ENCODE peak calls at places on chromosomes 5 and 9, in five cellular contexts. One of them, this sample, is unnamed.

GRCh38 chr9:75369989-75370388 is 281.7 kb downstream of the OSTF1 start:
- DNase-seq in heart right ventricle: no peak
- DNase-seq in Calu3: no peak
- DNase-seq in WTC11: no peak
- DNase-seq in T-helper 1 cell: no peak
- DNase-seq in this sample: no peak

GRCh38 chr5:77635617-77636422 is 2.7 kb downstream of the OTP start:
- DNase-seq in heart right ventricle: no peak
- DNase-seq in Calu3: no peak
- DNase-seq in WTC11: no peak
- DNase-seq in T-helper 1 cell: no peak
- DNase-seq in this sample: no peak

GRCh38 chr9:120187758-120188157 is 392.2 kb downstream of the CDK5RAP2 start:
- DNase-seq in heart right ventricle: no peak
- DNase-seq in Calu3: no peak
- DNase-seq in WTC11: no peak
- DNase-seq in T-helper 1 cell: no peak
- DNase-seq in this sample: no peak

GRCh38 chr9:87796232-87796631 is 70.3 kb downstream of the CTSL start:
- DNase-seq in heart right ventricle: no peak
- DNase-seq in Calu3: no peak
- DNase-seq in WTC11: no peak
- DNase-seq in T-helper 1 cell: no peak
- DNase-seq in this sample: no peak

GRCh38 chr9:104863180-104863883 is 64.6 kb downstream of the ABCA1 start:
- DNase-seq in heart right ventricle: peak; percentile 50
- DNase-seq in Calu3: peak; percentile 44
- DNase-seq in WTC11: peak; percentile 54
- DNase-seq in T-helper 1 cell: peak; percentile 55
- DNase-seq in this sample: peak; percentile 56

GRCh38 chr9:76688471-76689238 is 75.6 kb upstream of the PCA3 start:
- DNase-seq in heart right ventricle: no peak
- DNase-seq in Calu3: no peak
- DNase-seq in WTC11: no peak
- DNase-seq in T-helper 1 cell: no peak
- DNase-seq in this sample: no peak

GRCh38 chr9:129384887-129385614 is 207.0 kb upstream of the IER5L start:
- DNase-seq in heart right ventricle: no peak
- DNase-seq in Calu3: no peak
- DNase-seq in WTC11: no peak
- DNase-seq in T-helper 1 cell: no peak
- DNase-seq in this sample: no peak

GRCh38 chr5:137751869-137752491 is 2.2 kb downstream of the HNRNPA0 start:
- DNase-seq in heart right ventricle: peak; percentile 27
- DNase-seq in Calu3: peak; percentile 30
- DNase-seq in WTC11: no peak
- DNase-seq in T-helper 1 cell: peak; percentile 42
- DNase-seq in this sample: peak; percentile 60

GRCh38 chr9:87442451-87442850 is 55.2 kb upstream of the DAPK1 start:
- DNase-seq in heart right ventricle: no peak
- DNase-seq in Calu3: no peak
- DNase-seq in WTC11: no peak
- DNase-seq in T-helper 1 cell: no peak
- DNase-seq in this sample: no peak

GRCh38 chr9:93387791-93388190 is 63.7 kb upstream of the FAM120A start:
- DNase-seq in heart right ventricle: no peak
- DNase-seq in Calu3: no peak
- DNase-seq in WTC11: no peak
- DNase-seq in T-helper 1 cell: no peak
- DNase-seq in this sample: no peak

GRCh38 chr5:140725799-140726471 is 25.7 kb downstream of the ZMAT2 start:
- DNase-seq in heart right ventricle: peak; percentile 37
- DNase-seq in Calu3: peak; percentile 89
- DNase-seq in WTC11: peak; percentile 80
- DNase-seq in T-helper 1 cell: peak; percentile 80
- DNase-seq in this sample: peak; percentile 77

GRCh38 chr5:142810081-142810480 is 39.9 kb downstream of the ARHGAP26 start:
- DNase-seq in heart right ventricle: no peak
- DNase-seq in Calu3: no peak
- DNase-seq in WTC11: no peak
- DNase-seq in T-helper 1 cell: no peak
- DNase-seq in this sample: no peak

GRCh38 chr9:127116946-127117345 is 5.5 kb downstream of the ANGPTL2 start:
- DNase-seq in heart right ventricle: no peak
- DNase-seq in Calu3: no peak
- DNase-seq in WTC11: no peak
- DNase-seq in T-helper 1 cell: peak; percentile 14
- DNase-seq in this sample: no peak

GRCh38 chr9:131709741-131710499 is 30.0 kb downstream of the RAPGEF1 start:
- DNase-seq in heart right ventricle: no peak
- DNase-seq in Calu3: no peak
- DNase-seq in WTC11: no peak
- DNase-seq in T-helper 1 cell: peak; percentile 73
- DNase-seq in this sample: no peak

GRCh38 chr9:29393064-29393463 is 1819.8 kb upstream of the C9orf72 start:
- DNase-seq in heart right ventricle: no peak
- DNase-seq in Calu3: no peak
- DNase-seq in WTC11: no peak
- DNase-seq in T-helper 1 cell: no peak
- DNase-seq in this sample: no peak

GRCh38 chr9:114754574-114754973 is 51.3 kb downstream of the TNFSF15 start:
- DNase-seq in heart right ventricle: no peak
- DNase-seq in Calu3: no peak
- DNase-seq in WTC11: no peak
- DNase-seq in T-helper 1 cell: no peak
- DNase-seq in this sample: no peak

GRCh38 chr9:96413312-96414221 is 4.6 kb downstream of the ZNF367 start:
- DNase-seq in heart right ventricle: peak; percentile 16
- DNase-seq in Calu3: no peak
- DNase-seq in WTC11: no peak
- DNase-seq in T-helper 1 cell: no peak
- DNase-seq in this sample: no peak

GRCh38 chr9:93254061-93254481 is 70.1 kb downstream of the WNK2 start:
- DNase-seq in heart right ventricle: no peak
- DNase-seq in Calu3: no peak
- DNase-seq in WTC11: no peak
- DNase-seq in T-helper 1 cell: no peak
- DNase-seq in this sample: no peak

GRCh38 chr9:37775216-37775919 is 9.5 kb downstream of the EXOSC3 start:
- DNase-seq in heart right ventricle: no peak
- DNase-seq in Calu3: no peak
- DNase-seq in WTC11: no peak
- DNase-seq in T-helper 1 cell: no peak
- DNase-seq in this sample: no peak

GRCh38 chr5:174045470-174046025 is at the start of gene NSG2:
- DNase-seq in heart right ventricle: peak; percentile 77
- DNase-seq in Calu3: peak; percentile 89
- DNase-seq in WTC11: peak; percentile 94
- DNase-seq in T-helper 1 cell: peak; percentile 27
- DNase-seq in this sample: peak; percentile 90

GRCh38 chr9:131012396-131012917 is 3.5 kb downstream of the LAMC3 start:
- DNase-seq in heart right ventricle: no peak
- DNase-seq in Calu3: no peak
- DNase-seq in WTC11: no peak
- DNase-seq in T-helper 1 cell: no peak
- DNase-seq in this sample: peak; percentile 80

GRCh38 chr5:59724482-59725392 is 168.8 kb downstream of the PDE4D start:
- DNase-seq in heart right ventricle: no peak
- DNase-seq in Calu3: peak; percentile 68
- DNase-seq in WTC11: peak; percentile 66
- DNase-seq in T-helper 1 cell: peak; percentile 12
- DNase-seq in this sample: no peak

GRCh38 chr5:31343946-31344345 is 150.5 kb downstream of the CDH6 start:
- DNase-seq in heart right ventricle: no peak
- DNase-seq in Calu3: no peak
- DNase-seq in WTC11: no peak
- DNase-seq in T-helper 1 cell: no peak
- DNase-seq in this sample: no peak

GRCh38 chr5:107553063-107553676 is 117.6 kb downstream of the EFNA5 start:
- DNase-seq in heart right ventricle: no peak
- DNase-seq in Calu3: no peak
- DNase-seq in WTC11: no peak
- DNase-seq in T-helper 1 cell: no peak
- DNase-seq in this sample: no peak

GRCh38 chr5:67289763-67290521 is 93.3 kb upstream of the CD180 start:
- DNase-seq in heart right ventricle: peak; percentile 23
- DNase-seq in Calu3: no peak
- DNase-seq in WTC11: no peak
- DNase-seq in T-helper 1 cell: no peak
- DNase-seq in this sample: no peak

GRCh38 chr5:14270212-14270702 is 127.1 kb downstream of the TRIO start:
- DNase-seq in heart right ventricle: peak; percentile 79
- DNase-seq in Calu3: peak; percentile 52
- DNase-seq in WTC11: peak; percentile 38
- DNase-seq in T-helper 1 cell: peak; percentile 8
- DNase-seq in this sample: peak; percentile 78

GRCh38 chr5:42951847-42952411 is 88.2 kb downstream of the ANXA2R start:
- DNase-seq in heart right ventricle: peak; percentile 19
- DNase-seq in Calu3: no peak
- DNase-seq in WTC11: no peak
- DNase-seq in T-helper 1 cell: peak; percentile 77
- DNase-seq in this sample: peak; percentile 53

GRCh38 chr9:132597073-132597775 is 14.8 kb downstream of the BARHL1 start:
- DNase-seq in heart right ventricle: peak; percentile 79
- DNase-seq in Calu3: no peak
- DNase-seq in WTC11: no peak
- DNase-seq in T-helper 1 cell: no peak
- DNase-seq in this sample: peak; percentile 33

GRCh38 chr9:14062449-14063187 is 251.3 kb downstream of the NFIB start:
- DNase-seq in heart right ventricle: no peak
- DNase-seq in Calu3: no peak
- DNase-seq in WTC11: no peak
- DNase-seq in T-helper 1 cell: no peak
- DNase-seq in this sample: no peak

GRCh38 chr9:113468716-113469448 is 5.4 kb downstream of the RGS3 start:
- DNase-seq in heart right ventricle: peak; percentile 43
- DNase-seq in Calu3: no peak
- DNase-seq in WTC11: no peak
- DNase-seq in T-helper 1 cell: no peak
- DNase-seq in this sample: peak; percentile 46

GRCh38 chr5:149156435-149157083 is 15.3 kb downstream of the ABLIM3 start:
- DNase-seq in heart right ventricle: no peak
- DNase-seq in Calu3: no peak
- DNase-seq in WTC11: no peak
- DNase-seq in T-helper 1 cell: no peak
- DNase-seq in this sample: no peak

GRCh38 chr9:133589454-133590227 is 19.5 kb downstream of the FAM163B start:
- DNase-seq in heart right ventricle: no peak
- DNase-seq in Calu3: no peak
- DNase-seq in WTC11: peak; percentile 79
- DNase-seq in T-helper 1 cell: peak; percentile 7
- DNase-seq in this sample: no peak

GRCh38 chr5:33311893-33312292 is 128.9 kb upstream of the TARS1 start:
- DNase-seq in heart right ventricle: no peak
- DNase-seq in Calu3: no peak
- DNase-seq in WTC11: no peak
- DNase-seq in T-helper 1 cell: no peak
- DNase-seq in this sample: no peak

GRCh38 chr9:76459691-76460635 is 981 bp downstream of the GCNT1 start:
- DNase-seq in heart right ventricle: peak; percentile 11
- DNase-seq in Calu3: peak; percentile 45
- DNase-seq in WTC11: peak; percentile 46
- DNase-seq in T-helper 1 cell: no peak
- DNase-seq in this sample: peak; percentile 16

GRCh38 chr5:163727028-163727427 is 221.6 kb downstream of the MAT2B start:
- DNase-seq in heart right ventricle: no peak
- DNase-seq in Calu3: peak; percentile 9
- DNase-seq in WTC11: no peak
- DNase-seq in T-helper 1 cell: no peak
- DNase-seq in this sample: no peak

GRCh38 chr5:73513996-73514395 is 15.8 kb downstream of the BTF3 start:
- DNase-seq in heart right ventricle: no peak
- DNase-seq in Calu3: peak; percentile 75
- DNase-seq in WTC11: no peak
- DNase-seq in T-helper 1 cell: no peak
- DNase-seq in this sample: no peak

GRCh38 chr9:35771943-35772342 is 17.9 kb upstream of the MSMP start:
- DNase-seq in heart right ventricle: no peak
- DNase-seq in Calu3: peak; percentile 26
- DNase-seq in WTC11: no peak
- DNase-seq in T-helper 1 cell: no peak
- DNase-seq in this sample: no peak

GRCh38 chr5:93107141-93107540 is 473.9 kb downstream of the NR2F1-AS1 start:
- DNase-seq in heart right ventricle: no peak
- DNase-seq in Calu3: no peak
- DNase-seq in WTC11: no peak
- DNase-seq in T-helper 1 cell: no peak
- DNase-seq in this sample: no peak

This sample was measured in adrenal gland.